ENCODE peak calls at places on chromosome 16, in eight cellular contexts. N, V, A, K, U, L, G and C are unnamed samples.

GRCh38 chr16:51248217-51248616 is 97.1 kb upstream of the SALL1 start:
- DNase-seq in N (no peak), G (no peak), A (no peak), L (no peak), V (no peak), K (no peak), U (no peak), C (no peak)

GRCh38 chr16:72434159-72434558 is 262.2 kb upstream of the PMFBP1 start:
- DNase-seq in L (no peak), N (no peak), A (peak), V (no peak), K (peak), U (no peak), G (no peak), C (no peak)

GRCh38 chr16:7116734-7117133 is 215.9 kb upstream of the RBFOX1 start:
- DNase-seq in G (no peak), K (no peak), U (no peak), A (no peak), L (no peak), V (no peak), N (no peak), C (no peak)

GRCh38 chr16:85422124-85422373 is 191.1 kb upstream of the GSE1 start:
- DNase-seq in L (no peak), K (no peak), U (no peak), G (no peak), A (no peak), N (no peak), V (no peak), C (peak)

GRCh38 chr16:75789237-75789636 is 62.9 kb upstream of the CPHXL start:
- DNase-seq in V (no peak), N (no peak), A (peak), U (no peak), L (no peak), G (no peak), K (peak), C (no peak)

GRCh38 chr16:74651841-74652240 is 14.8 kb downstream of the RFWD3 start:
- DNase-seq in L (no peak), A (no peak), U (no peak), V (no peak), K (peak), G (no peak), N (no peak), C (no peak)

GRCh38 chr16:8109510-8110369 is 480.6 kb downstream of the TMEM114 start:
- DNase-seq in L (no peak), A (no peak), V (no peak), K (no peak), U (no peak), G (no peak), N (no peak), C (no peak)

GRCh38 chr16:89026121-89026612 is 49.2 kb upstream of the CBFA2T3 start:
- DNase-seq in K (peak), A (peak), V (no peak), U (no peak), N (no peak), G (no peak), L (no peak), C (no peak)

GRCh38 chr16:65710107-65710506 is 588.2 kb upstream of the CDH11 start:
- DNase-seq in K (no peak), V (no peak), G (no peak), A (no peak), N (no peak), U (no peak), L (no peak), C (no peak)

GRCh38 chr16:6682142-6682811 is 650.4 kb upstream of the RBFOX1 start:
- DNase-seq in V (no peak), N (peak), U (no peak), G (no peak), L (no peak), K (no peak), A (peak), C (no peak)

GRCh38 chr16:53083123-53083522 is 28.3 kb downstream of the CHD9 start:
- DNase-seq in G (no peak), V (no peak), K (peak), U (no peak), A (peak), N (no peak), L (no peak), C (no peak)
- H3K27ac ChIP-seq in G (no peak), V (no peak), K (no peak), U (no peak), A (no peak), N (no peak), L (peak), C (no peak)

DNA sequence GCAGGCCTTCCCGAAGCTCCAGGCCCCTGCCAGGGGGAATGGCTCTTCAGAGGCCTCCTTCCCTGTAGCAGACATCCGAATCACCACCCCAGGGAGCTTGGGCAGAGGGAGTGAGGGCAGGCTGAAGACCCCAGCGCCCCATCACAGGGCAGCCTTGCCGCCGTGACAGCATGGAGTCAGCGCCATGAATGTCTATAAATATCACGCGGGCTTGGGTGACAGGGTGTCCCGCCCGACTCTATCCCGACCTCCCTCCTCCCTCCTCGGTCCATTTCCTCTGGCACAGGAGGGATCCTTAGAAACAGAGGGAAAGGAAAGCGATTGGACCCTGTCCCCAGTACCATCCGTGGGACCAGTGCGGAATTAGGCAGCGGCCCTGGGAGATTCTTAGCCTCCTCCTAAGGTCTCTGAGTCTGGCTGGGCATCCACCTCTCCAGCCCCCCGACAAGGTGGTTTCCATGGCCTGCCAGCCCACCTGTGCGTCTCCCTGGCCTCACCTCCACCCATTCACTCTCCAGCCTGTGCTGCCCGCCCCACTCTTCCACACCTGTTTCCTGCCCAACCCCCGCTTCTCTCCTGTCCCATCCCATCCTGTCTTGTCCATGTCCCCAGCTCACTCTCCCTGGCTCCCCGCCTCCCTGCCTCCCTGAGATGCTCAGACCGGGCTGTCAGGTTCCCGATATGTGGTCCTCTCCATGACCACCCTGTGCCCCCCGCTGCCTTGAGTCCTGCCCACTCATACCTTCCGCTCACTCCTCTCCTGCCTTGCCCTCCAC is 5.1 kb downstream of the ATP2A1 start:
- DNase-seq in V (no peak), L (no peak), U (no peak), G (no peak), N (no peak), A (no peak), K (no peak), C (no peak)
- H3K27ac ChIP-seq in V (no peak), L (no peak), U (no peak), G (no peak), N (no peak), A (no peak), K (no peak), C (no peak)

DNA sequence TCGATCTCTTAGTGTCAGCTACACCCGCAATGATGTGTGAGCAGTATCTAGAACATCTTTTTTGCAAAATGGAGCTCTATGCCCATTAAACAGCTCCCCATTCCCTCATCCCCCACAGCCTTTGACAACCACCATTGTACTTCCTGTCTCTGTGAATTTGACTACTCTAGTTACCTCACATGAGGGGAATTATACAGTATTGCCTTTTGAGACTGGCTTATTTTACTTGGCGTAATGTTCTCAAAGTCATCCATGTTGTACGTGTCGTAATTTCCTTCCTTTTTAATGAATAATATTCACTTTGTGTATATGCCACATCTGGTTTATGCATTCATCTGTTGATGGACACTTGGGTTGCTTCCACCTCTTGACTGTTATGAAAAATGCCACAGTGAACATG is 23.2 kb upstream of the CCL22 start:
- DNase-seq in K (no peak), A (no peak), N (no peak), G (no peak), L (no peak), U (no peak), V (no peak), C (no peak)
- H3K27ac ChIP-seq in K (no peak), A (no peak), N (no peak), G (no peak), L (no peak), U (no peak), V (no peak), C (no peak)

GRCh38 chr16:49824600-49824999 is 31.3 kb downstream of the ZNF423 start:
- DNase-seq in K (no peak), V (no peak), A (no peak), G (no peak), N (no peak), L (no peak), U (no peak), C (no peak)

GRCh38 chr16:49821156-49821555 is 34.8 kb downstream of the ZNF423 start:
- DNase-seq in A (no peak), K (no peak), G (no peak), U (no peak), L (no peak), V (no peak), N (no peak), C (no peak)

GRCh38 chr16:49822649-49823370 is 33.1 kb downstream of the ZNF423 start:
- DNase-seq in N (no peak), A (no peak), U (no peak), V (no peak), L (no peak), K (no peak), G (no peak), C (no peak)

GRCh38 chr16:49825006-49825405 is 30.9 kb downstream of the ZNF423 start:
- DNase-seq in K (no peak), N (no peak), V (no peak), L (no peak), G (no peak), A (no peak), U (no peak), C (no peak)

DNA sequence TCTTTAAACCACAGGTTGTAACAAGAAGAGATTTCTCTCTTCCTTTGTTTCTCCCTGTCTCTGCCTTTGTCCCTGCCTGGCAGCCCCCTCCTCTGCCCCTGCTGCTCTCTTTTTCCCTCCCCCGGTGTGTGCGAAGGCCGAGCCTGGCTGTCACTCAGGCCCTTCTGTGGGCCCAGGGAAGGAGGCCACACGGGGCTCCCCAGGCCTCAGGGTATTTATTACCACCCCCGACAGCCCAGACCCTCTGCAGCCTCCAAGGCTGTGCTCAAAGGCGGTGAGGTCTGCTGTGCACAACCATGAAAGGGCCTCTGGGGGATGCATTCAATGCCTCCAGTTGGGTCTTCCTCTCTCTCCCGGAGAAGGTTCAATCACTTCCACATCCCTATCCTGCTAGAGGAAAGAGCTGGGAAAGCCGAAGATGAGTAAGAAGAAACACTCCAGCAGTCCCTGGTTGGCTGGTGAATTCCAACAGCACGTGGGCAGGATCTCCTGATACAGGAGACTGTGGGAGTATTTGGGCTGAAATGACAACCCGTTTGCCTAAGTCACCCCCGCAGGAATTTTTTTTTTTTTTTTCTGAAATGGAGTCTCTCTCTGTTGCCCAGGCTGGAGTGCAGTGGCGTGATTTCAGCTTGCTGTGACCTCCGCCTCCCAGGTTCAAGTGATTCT is 34.2 kb downstream of the ZNF423 start:
- DNase-seq in U (no peak), G (no peak), A (no peak), N (no peak), K (no peak), V (no peak), L (no peak), C (no peak)
- H3K27ac ChIP-seq in U (no peak), G (no peak), A (no peak), N (no peak), K (no peak), V (no peak), L (no peak), C (no peak)